ENCODE peak calls at places on chromosomes 3 and 15, in five cellular contexts. One of them, this sample, is unnamed.

GRCh38 chr3:188947983-188948657 is 223.7 kb upstream of the TPRG1 start:
- DNase-seq in CD8-positive, alpha-beta memory T cell: no peak
- DNase-seq in NB4: no peak
- DNase-seq in tibial nerve: peak; percentile 94
- DNase-seq in stomach: peak; percentile 97
- DNase-seq in this sample: no peak

GRCh38 chr15:69897471-69898237 is 200.1 kb downstream of the TLE3 start:
- DNase-seq in CD8-positive, alpha-beta memory T cell: no peak
- DNase-seq in NB4: no peak
- DNase-seq in tibial nerve: no peak
- DNase-seq in stomach: no peak
- DNase-seq in this sample: no peak

GRCh38 chr3:10548997-10549396 is 43.6 kb upstream of the ATP2B2 start:
- DNase-seq in CD8-positive, alpha-beta memory T cell: no peak
- DNase-seq in NB4: peak; percentile 30
- DNase-seq in tibial nerve: no peak
- DNase-seq in stomach: no peak
- DNase-seq in this sample: no peak

GRCh38 chr3:127006781-127007436 is 24.0 kb downstream of the PLXNA1 start:
- DNase-seq in CD8-positive, alpha-beta memory T cell: no peak
- DNase-seq in NB4: no peak
- DNase-seq in tibial nerve: no peak
- DNase-seq in stomach: no peak
- DNase-seq in this sample: no peak

GRCh38 chr3:177574232-177574856 is 377.1 kb upstream of the TBL1XR1 start:
- DNase-seq in CD8-positive, alpha-beta memory T cell: no peak
- DNase-seq in NB4: no peak
- DNase-seq in tibial nerve: no peak
- DNase-seq in stomach: peak; percentile 61
- DNase-seq in this sample: no peak

GRCh38 chr3:155890671-155891190 is 20.3 kb downstream of the GMPS start:
- DNase-seq in CD8-positive, alpha-beta memory T cell: no peak
- DNase-seq in NB4: no peak
- DNase-seq in tibial nerve: no peak
- DNase-seq in stomach: no peak
- DNase-seq in this sample: no peak

GRCh38 chr3:41188291-41188690 is 11.0 kb upstream of the CTNNB1 start:
- DNase-seq in CD8-positive, alpha-beta memory T cell: no peak
- DNase-seq in NB4: no peak
- DNase-seq in tibial nerve: no peak
- DNase-seq in stomach: no peak
- DNase-seq in this sample: no peak

GRCh38 chr15:70158309-70158995 is 60.7 kb upstream of the TLE3 start:
- DNase-seq in CD8-positive, alpha-beta memory T cell: no peak
- DNase-seq in NB4: no peak
- DNase-seq in tibial nerve: no peak
- DNase-seq in stomach: no peak
- DNase-seq in this sample: no peak

GRCh38 chr3:72070005-72070404 is 285.1 kb upstream of the PROK2 start:
- DNase-seq in CD8-positive, alpha-beta memory T cell: no peak
- DNase-seq in NB4: no peak
- DNase-seq in tibial nerve: no peak
- DNase-seq in stomach: no peak
- DNase-seq in this sample: no peak

GRCh38 chr15:89640245-89640644 is 15.0 kb downstream of the KIF7 start:
- DNase-seq in CD8-positive, alpha-beta memory T cell: no peak
- DNase-seq in NB4: no peak
- DNase-seq in tibial nerve: no peak
- DNase-seq in stomach: peak; percentile 2
- DNase-seq in this sample: no peak

GRCh38 chr3:97612632-97613031 is 151.9 kb upstream of the ARL6 start:
- DNase-seq in CD8-positive, alpha-beta memory T cell: no peak
- DNase-seq in NB4: no peak
- DNase-seq in tibial nerve: no peak
- DNase-seq in stomach: no peak
- DNase-seq in this sample: no peak

GRCh38 chr3:197801801-197802504 is 10.9 kb downstream of the LRCH3 start:
- DNase-seq in CD8-positive, alpha-beta memory T cell: no peak
- DNase-seq in NB4: peak; percentile 49
- DNase-seq in tibial nerve: no peak
- DNase-seq in stomach: no peak
- DNase-seq in this sample: peak; percentile 55

GRCh38 chr15:99343836-99344551 is 92.7 kb downstream of the LRRC28 start:
- DNase-seq in CD8-positive, alpha-beta memory T cell: no peak
- DNase-seq in NB4: peak; percentile 42
- DNase-seq in tibial nerve: no peak
- DNase-seq in stomach: no peak
- DNase-seq in this sample: no peak

GRCh38 chr3:151278223-151278622 is at the start of gene P2RY14:
- DNase-seq in CD8-positive, alpha-beta memory T cell: no peak
- DNase-seq in NB4: peak; percentile 85
- DNase-seq in tibial nerve: no peak
- DNase-seq in stomach: no peak
- DNase-seq in this sample: peak; percentile 51

GRCh38 chr3:151281671-151282334 is 3.5 kb upstream of the P2RY14 start:
- DNase-seq in CD8-positive, alpha-beta memory T cell: no peak
- DNase-seq in NB4: no peak
- DNase-seq in tibial nerve: no peak
- DNase-seq in stomach: no peak
- DNase-seq in this sample: no peak

GRCh38 chr3:151276038-151277027 is 2.0 kb downstream of the P2RY14 start:
- DNase-seq in CD8-positive, alpha-beta memory T cell: peak; percentile 7
- DNase-seq in NB4: no peak
- DNase-seq in tibial nerve: no peak
- DNase-seq in stomach: no peak
- DNase-seq in this sample: no peak
- H3K4me3 ChIP-seq in CD8-positive, alpha-beta memory T cell: no peak overlapping the region
- H3K4me3 ChIP-seq in NB4: no peak overlapping the region
- H3K4me3 ChIP-seq in tibial nerve: no peak overlapping the region
- H3K4me3 ChIP-seq in stomach: peak overlapping the region; percentile 28
- H3K4me3 ChIP-seq in this sample: no peak overlapping the region

DNA sequence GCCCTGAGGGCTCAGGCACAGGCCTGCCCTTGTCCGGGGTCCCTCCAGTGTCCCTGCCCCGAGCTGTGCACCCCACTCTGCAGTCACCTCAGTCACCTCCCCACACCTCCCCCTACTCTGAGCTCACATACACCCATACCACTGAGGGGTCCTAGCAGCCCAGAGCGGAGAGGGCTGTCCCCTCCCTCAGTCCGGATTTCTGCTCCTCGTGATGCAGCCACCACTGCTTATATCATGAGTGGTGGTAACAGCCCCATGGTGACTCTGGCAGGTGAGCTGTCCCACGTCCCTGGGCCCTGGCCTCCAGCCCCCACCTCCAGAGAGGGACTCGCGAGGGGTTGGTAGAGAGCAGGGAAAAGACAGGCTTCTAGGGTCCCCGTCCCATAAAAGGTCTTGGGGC is 8.0 kb downstream of the CSPG4 start:
- DNase-seq in CD8-positive, alpha-beta memory T cell: no peak
- DNase-seq in NB4: no peak
- DNase-seq in tibial nerve: no peak
- DNase-seq in stomach: no peak
- DNase-seq in this sample: no peak
- H3K4me3 ChIP-seq in CD8-positive, alpha-beta memory T cell: no peak overlapping the region
- H3K4me3 ChIP-seq in NB4: no peak overlapping the region
- H3K4me3 ChIP-seq in tibial nerve: no peak overlapping the region
- H3K4me3 ChIP-seq in stomach: no peak overlapping the region
- H3K4me3 ChIP-seq in this sample: no peak overlapping the region

GRCh38 chr3:141814375-141814774 is 51.2 kb downstream of the GRK7 start:
- DNase-seq in CD8-positive, alpha-beta memory T cell: no peak
- DNase-seq in NB4: no peak
- DNase-seq in tibial nerve: no peak
- DNase-seq in stomach: no peak
- DNase-seq in this sample: no peak

GRCh38 chr3:141812091-141812490 is 48.9 kb downstream of the GRK7 start:
- DNase-seq in CD8-positive, alpha-beta memory T cell: no peak
- DNase-seq in NB4: no peak
- DNase-seq in tibial nerve: no peak
- DNase-seq in stomach: no peak
- DNase-seq in this sample: no peak

GRCh38 chr3:141812586-141812985 is 49.4 kb downstream of the GRK7 start:
- DNase-seq in CD8-positive, alpha-beta memory T cell: no peak
- DNase-seq in NB4: no peak
- DNase-seq in tibial nerve: no peak
- DNase-seq in stomach: no peak
- DNase-seq in this sample: no peak

GRCh38 chr3:141815667-141816066 is 52.5 kb downstream of the GRK7 start:
- DNase-seq in CD8-positive, alpha-beta memory T cell: no peak
- DNase-seq in NB4: no peak
- DNase-seq in tibial nerve: no peak
- DNase-seq in stomach: no peak
- DNase-seq in this sample: no peak

GRCh38 chr3:141816958-141817357 is 53.8 kb downstream of the GRK7 start:
- DNase-seq in CD8-positive, alpha-beta memory T cell: no peak
- DNase-seq in NB4: no peak
- DNase-seq in tibial nerve: no peak
- DNase-seq in stomach: no peak
- DNase-seq in this sample: no peak
- H3K4me3 ChIP-seq in CD8-positive, alpha-beta memory T cell: no peak overlapping the region
- H3K4me3 ChIP-seq in NB4: no peak overlapping the region
- H3K4me3 ChIP-seq in tibial nerve: no peak overlapping the region
- H3K4me3 ChIP-seq in stomach: no peak overlapping the region
- H3K4me3 ChIP-seq in this sample: no peak overlapping the region

GRCh38 chr3:132635052-132635451 is 24.6 kb downstream of the ACAD11 start:
- DNase-seq in CD8-positive, alpha-beta memory T cell: no peak
- DNase-seq in NB4: no peak
- DNase-seq in tibial nerve: no peak
- DNase-seq in stomach: no peak
- DNase-seq in this sample: no peak

GRCh38 chr3:132626955-132627354 is 29.9 kb downstream of the ACKR4 start:
- DNase-seq in CD8-positive, alpha-beta memory T cell: no peak
- DNase-seq in NB4: no peak
- DNase-seq in tibial nerve: no peak
- DNase-seq in stomach: no peak
- DNase-seq in this sample: no peak

GRCh38 chr3:132629928-132630327 is 29.7 kb downstream of the ACAD11 start:
- DNase-seq in CD8-positive, alpha-beta memory T cell: no peak
- DNase-seq in NB4: no peak
- DNase-seq in tibial nerve: no peak
- DNase-seq in stomach: no peak
- DNase-seq in this sample: no peak

GRCh38 chr3:132628157-132628556 is 31.1 kb downstream of the ACKR4 start:
- DNase-seq in CD8-positive, alpha-beta memory T cell: no peak
- DNase-seq in NB4: no peak
- DNase-seq in tibial nerve: no peak
- DNase-seq in stomach: no peak
- DNase-seq in this sample: no peak

DNA sequence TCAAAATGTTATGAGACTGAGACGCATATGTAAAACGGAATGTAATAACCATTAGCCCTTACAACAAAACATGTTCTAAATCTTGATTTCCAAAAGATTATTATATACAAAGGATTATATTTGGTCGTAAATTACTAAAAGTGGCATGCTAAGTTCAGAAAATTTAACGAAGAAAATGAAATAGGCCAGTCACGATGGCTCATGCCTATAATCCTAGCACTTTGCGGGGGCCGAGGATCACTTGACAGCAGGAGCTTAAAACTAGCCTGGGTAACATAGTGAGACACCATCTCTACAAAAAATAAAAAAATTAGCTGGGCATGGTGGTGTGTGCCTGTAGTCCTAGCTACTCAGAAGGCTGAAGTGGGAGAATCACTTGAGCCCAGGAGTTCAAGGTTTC is 29.0 kb downstream of the ACAD11 start:
- DNase-seq in CD8-positive, alpha-beta memory T cell: no peak
- DNase-seq in NB4: no peak
- DNase-seq in tibial nerve: no peak
- DNase-seq in stomach: no peak
- DNase-seq in this sample: no peak
- H3K4me3 ChIP-seq in CD8-positive, alpha-beta memory T cell: no peak overlapping the region
- H3K4me3 ChIP-seq in NB4: no peak overlapping the region
- H3K4me3 ChIP-seq in tibial nerve: no peak overlapping the region
- H3K4me3 ChIP-seq in stomach: no peak overlapping the region
- H3K4me3 ChIP-seq in this sample: no peak overlapping the region

GRCh38 chr15:65329298-65329990 is 25.0 kb downstream of the RNU5B-1 start:
- DNase-seq in CD8-positive, alpha-beta memory T cell: no peak
- DNase-seq in NB4: no peak
- DNase-seq in tibial nerve: no peak
- DNase-seq in stomach: no peak
- DNase-seq in this sample: no peak

GRCh38 chr15:65327651-65328393 is 23.3 kb downstream of the RNU5B-1 start:
- DNase-seq in CD8-positive, alpha-beta memory T cell: no peak
- DNase-seq in NB4: no peak
- DNase-seq in tibial nerve: no peak
- DNase-seq in stomach: no peak
- DNase-seq in this sample: no peak

GRCh38 chr15:65326844-65327243 is 22.4 kb downstream of the RNU5B-1 start:
- DNase-seq in CD8-positive, alpha-beta memory T cell: no peak
- DNase-seq in NB4: no peak
- DNase-seq in tibial nerve: no peak
- DNase-seq in stomach: no peak
- DNase-seq in this sample: no peak

GRCh38 chr15:65329991-65330735 is 25.7 kb downstream of the RNU5B-1 start:
- DNase-seq in CD8-positive, alpha-beta memory T cell: no peak
- DNase-seq in NB4: no peak
- DNase-seq in tibial nerve: no peak
- DNase-seq in stomach: no peak
- DNase-seq in this sample: no peak

GRCh38 chr15:65328506-65329297 is 24.2 kb downstream of the RNU5B-1 start:
- DNase-seq in CD8-positive, alpha-beta memory T cell: no peak
- DNase-seq in NB4: no peak
- DNase-seq in tibial nerve: no peak
- DNase-seq in stomach: no peak
- DNase-seq in this sample: no peak
- H3K4me3 ChIP-seq in CD8-positive, alpha-beta memory T cell: no peak overlapping the region
- H3K4me3 ChIP-seq in NB4: no peak overlapping the region
- H3K4me3 ChIP-seq in tibial nerve: no peak overlapping the region
- H3K4me3 ChIP-seq in stomach: no peak overlapping the region
- H3K4me3 ChIP-seq in this sample: no peak overlapping the region

This sample was measured in Jurkat, Clone E6-1.